ENCODE peak calls at places on chromosomes 13 and 19, in ten cellular contexts. One of them, this sample, is unnamed.

GRCh38 chr13:72970956-72971355 is 87.8 kb upstream of the KLF5 start:
- DNase-seq in WTC11: no peak
- DNase-seq in nucleus accumbens: no peak
- DNase-seq in stimulated activated CD4-positive, alpha-beta T cell treated with anti-CD3 and anti-CD28 coated beads, Interleukin-1b, Interleukin-23, amount 100 ng/mL, for 1 hour: no peak
- DNase-seq in activated CD4-positive, alpha-beta T cell treated with anti-CD3 and anti-CD28 coated beads, Interleukin-2, amount 50 U/mL, for 48 hours: no peak
- DNase-seq in left colon: no peak
- DNase-seq in neural crest cell: no peak
- DNase-seq in ELR: peak; percentile 59
- DNase-seq in GF-D8: no peak
- DNase-seq in DMS79 treated with DMSO at 0.1 percent for 48 hours: no peak
- DNase-seq in this sample: no peak

GRCh38 chr13:66665991-66666390 is 564.1 kb downstream of the PCDH9 start:
- DNase-seq in WTC11: peak; percentile 14
- DNase-seq in nucleus accumbens: peak; percentile 38
- DNase-seq in stimulated activated CD4-positive, alpha-beta T cell treated with anti-CD3 and anti-CD28 coated beads, Interleukin-1b, Interleukin-23, amount 100 ng/mL, for 1 hour: no peak
- DNase-seq in activated CD4-positive, alpha-beta T cell treated with anti-CD3 and anti-CD28 coated beads, Interleukin-2, amount 50 U/mL, for 48 hours: no peak
- DNase-seq in left colon: no peak
- DNase-seq in neural crest cell: peak; percentile 35
- DNase-seq in ELR: peak; percentile 90
- DNase-seq in GF-D8: no peak
- DNase-seq in DMS79 treated with DMSO at 0.1 percent for 48 hours: no peak
- DNase-seq in this sample: no peak

GRCh38 chr19:615619-616018 is 17.7 kb downstream of the POLRMT start:
- DNase-seq in WTC11: no peak
- DNase-seq in nucleus accumbens: no peak
- DNase-seq in stimulated activated CD4-positive, alpha-beta T cell treated with anti-CD3 and anti-CD28 coated beads, Interleukin-1b, Interleukin-23, amount 100 ng/mL, for 1 hour: no peak
- DNase-seq in activated CD4-positive, alpha-beta T cell treated with anti-CD3 and anti-CD28 coated beads, Interleukin-2, amount 50 U/mL, for 48 hours: no peak
- DNase-seq in left colon: no peak
- DNase-seq in neural crest cell: no peak
- DNase-seq in ELR: no peak
- DNase-seq in GF-D8: no peak
- DNase-seq in DMS79 treated with DMSO at 0.1 percent for 48 hours: no peak
- DNase-seq in this sample: no peak

GRCh38 chr13:97318532-97318931 is 96.4 kb downstream of the MBNL2 start:
- DNase-seq in WTC11: no peak
- DNase-seq in nucleus accumbens: no peak
- DNase-seq in stimulated activated CD4-positive, alpha-beta T cell treated with anti-CD3 and anti-CD28 coated beads, Interleukin-1b, Interleukin-23, amount 100 ng/mL, for 1 hour: no peak
- DNase-seq in activated CD4-positive, alpha-beta T cell treated with anti-CD3 and anti-CD28 coated beads, Interleukin-2, amount 50 U/mL, for 48 hours: no peak
- DNase-seq in left colon: no peak
- DNase-seq in neural crest cell: no peak
- DNase-seq in ELR: no peak
- DNase-seq in GF-D8: no peak
- DNase-seq in DMS79 treated with DMSO at 0.1 percent for 48 hours: no peak
- DNase-seq in this sample: no peak

GRCh38 chr13:30645629-30646028 is 27.9 kb downstream of the USPL1 start:
- DNase-seq in WTC11: no peak
- DNase-seq in nucleus accumbens: no peak
- DNase-seq in stimulated activated CD4-positive, alpha-beta T cell treated with anti-CD3 and anti-CD28 coated beads, Interleukin-1b, Interleukin-23, amount 100 ng/mL, for 1 hour: no peak
- DNase-seq in activated CD4-positive, alpha-beta T cell treated with anti-CD3 and anti-CD28 coated beads, Interleukin-2, amount 50 U/mL, for 48 hours: no peak
- DNase-seq in left colon: no peak
- DNase-seq in neural crest cell: no peak
- DNase-seq in ELR: no peak
- DNase-seq in GF-D8: no peak
- DNase-seq in DMS79 treated with DMSO at 0.1 percent for 48 hours: no peak
- DNase-seq in this sample: no peak

GRCh38 chr19:14301150-14301549 is 80.1 kb upstream of the ADGRE5 start:
- DNase-seq in WTC11: no peak
- DNase-seq in nucleus accumbens: no peak
- DNase-seq in stimulated activated CD4-positive, alpha-beta T cell treated with anti-CD3 and anti-CD28 coated beads, Interleukin-1b, Interleukin-23, amount 100 ng/mL, for 1 hour: no peak
- DNase-seq in activated CD4-positive, alpha-beta T cell treated with anti-CD3 and anti-CD28 coated beads, Interleukin-2, amount 50 U/mL, for 48 hours: no peak
- DNase-seq in left colon: no peak
- DNase-seq in neural crest cell: no peak
- DNase-seq in ELR: no peak
- DNase-seq in GF-D8: no peak
- DNase-seq in DMS79 treated with DMSO at 0.1 percent for 48 hours: no peak
- DNase-seq in this sample: no peak

GRCh38 chr13:39531646-39532045 is 71.3 kb downstream of the LHFPL6 start:
- DNase-seq in WTC11: no peak
- DNase-seq in nucleus accumbens: no peak
- DNase-seq in stimulated activated CD4-positive, alpha-beta T cell treated with anti-CD3 and anti-CD28 coated beads, Interleukin-1b, Interleukin-23, amount 100 ng/mL, for 1 hour: no peak
- DNase-seq in activated CD4-positive, alpha-beta T cell treated with anti-CD3 and anti-CD28 coated beads, Interleukin-2, amount 50 U/mL, for 48 hours: no peak
- DNase-seq in left colon: no peak
- DNase-seq in neural crest cell: no peak
- DNase-seq in ELR: peak; percentile 33
- DNase-seq in GF-D8: no peak
- DNase-seq in DMS79 treated with DMSO at 0.1 percent for 48 hours: no peak
- DNase-seq in this sample: no peak

GRCh38 chr13:97978661-97979450 is 25.4 kb downstream of the IPO5 start:
- DNase-seq in WTC11: no peak
- DNase-seq in nucleus accumbens: no peak
- DNase-seq in stimulated activated CD4-positive, alpha-beta T cell treated with anti-CD3 and anti-CD28 coated beads, Interleukin-1b, Interleukin-23, amount 100 ng/mL, for 1 hour: no peak
- DNase-seq in activated CD4-positive, alpha-beta T cell treated with anti-CD3 and anti-CD28 coated beads, Interleukin-2, amount 50 U/mL, for 48 hours: no peak
- DNase-seq in left colon: no peak
- DNase-seq in neural crest cell: no peak
- DNase-seq in ELR: peak; percentile 65
- DNase-seq in GF-D8: no peak
- DNase-seq in DMS79 treated with DMSO at 0.1 percent for 48 hours: no peak
- DNase-seq in this sample: no peak

GRCh38 chr19:11164879-11165406 is 9.4 kb upstream of the SPC24 start:
- DNase-seq in WTC11: no peak
- DNase-seq in nucleus accumbens: peak; percentile 40
- DNase-seq in stimulated activated CD4-positive, alpha-beta T cell treated with anti-CD3 and anti-CD28 coated beads, Interleukin-1b, Interleukin-23, amount 100 ng/mL, for 1 hour: no peak
- DNase-seq in activated CD4-positive, alpha-beta T cell treated with anti-CD3 and anti-CD28 coated beads, Interleukin-2, amount 50 U/mL, for 48 hours: no peak
- DNase-seq in left colon: peak; percentile 49
- DNase-seq in neural crest cell: no peak
- DNase-seq in ELR: no peak
- DNase-seq in GF-D8: no peak
- DNase-seq in DMS79 treated with DMSO at 0.1 percent for 48 hours: no peak
- DNase-seq in this sample: no peak

GRCh38 chr13:111353508-111353907 is 33.1 kb downstream of the TEX29 start:
- DNase-seq in WTC11: no peak
- DNase-seq in nucleus accumbens: no peak
- DNase-seq in stimulated activated CD4-positive, alpha-beta T cell treated with anti-CD3 and anti-CD28 coated beads, Interleukin-1b, Interleukin-23, amount 100 ng/mL, for 1 hour: no peak
- DNase-seq in activated CD4-positive, alpha-beta T cell treated with anti-CD3 and anti-CD28 coated beads, Interleukin-2, amount 50 U/mL, for 48 hours: no peak
- DNase-seq in left colon: no peak
- DNase-seq in neural crest cell: no peak
- DNase-seq in ELR: no peak
- DNase-seq in GF-D8: no peak
- DNase-seq in DMS79 treated with DMSO at 0.1 percent for 48 hours: no peak
- DNase-seq in this sample: no peak

This sample was measured in esophagus squamous epithelium.